ENCODE peak calls at places on chromosomes 5 and 9, in seven cellular contexts. N is omental fat pad, S is GM13976, M is progenitor cell of endocrine pancreas, U is uterus, W is tibial nerve, Z is tibial artery. F is an unnamed sample.

GRCh38 chr9:12718482-12719026 is 25.4 kb downstream of the TYRP1 start:
- DNase-seq in N (no peak), S (no peak), M (no peak), U (no peak), W (no peak), Z (no peak), F (no peak)

GRCh38 chr5:14914603-14915277 is 43.2 kb upstream of the ANKH start:
- DNase-seq in N (no peak), S (no peak), M (no peak), U (no peak), W (no peak), Z (no peak), F (no peak)

GRCh38 chr5:31639488-31640011 is 619 bp downstream of the PDZD2 start:
- DNase-seq in N (no peak), S (no peak), M (peak; percentile 14), U (no peak), W (no peak), Z (no peak), F (no peak)

GRCh38 chr9:99624499-99625233 is 197.0 kb upstream of the NR4A3 start:
- DNase-seq in N (no peak), S (no peak), M (no peak), U (no peak), W (no peak), Z (no peak), F (no peak)

GRCh38 chr5:82176115-82176514 is 102.0 kb downstream of the RPS23 start:
- DNase-seq in N (no peak), S (no peak), M (no peak), U (no peak), W (no peak), Z (no peak), F (no peak)

GRCh38 chr5:146331257-146331822 is 7.3 kb upstream of the POU4F3 start:
- DNase-seq in N (no peak), S (no peak), M (no peak), U (no peak), W (no peak), Z (no peak), F (no peak)

GRCh38 chr9:18566125-18566524 is 92.2 kb downstream of the ADAMTSL1 start:
- DNase-seq in N (no peak), S (no peak), M (no peak), U (no peak), W (no peak), Z (no peak), F (no peak)

GRCh38 chr5:141692533-141692888 is 10.5 kb upstream of the ARAP3 start:
- DNase-seq in N (no peak), S (no peak), M (no peak), U (no peak), W (no peak), Z (no peak), F (peak; percentile 41)

GRCh38 chr9:89865357-89865756 is 260.5 kb downstream of the GADD45G start:
- DNase-seq in N (no peak), S (no peak), M (no peak), U (no peak), W (no peak), Z (peak; percentile 46), F (no peak)

GRCh38 chr5:92703991-92704390 is 877.0 kb downstream of the NR2F1-AS1 start:
- DNase-seq in N (no peak), S (no peak), M (no peak), U (no peak), W (no peak), Z (no peak), F (no peak)

GRCh38 chr9:75602074-75602473 is 288.4 kb upstream of the PCSK5 start:
- DNase-seq in N (no peak), S (no peak), M (no peak), U (no peak), W (no peak), Z (no peak), F (no peak)

GRCh38 chr5:45454114-45454513 is 242.1 kb downstream of the HCN1 start:
- DNase-seq in N (no peak), S (no peak), M (no peak), U (no peak), W (no peak), Z (no peak), F (no peak)

GRCh38 chr9:121839726-121840500 is 188.5 kb downstream of the DAB2IP start:
- DNase-seq in N (no peak), S (peak; percentile 76), M (no peak), U (peak; percentile 11), W (no peak), Z (no peak), F (peak; percentile 67)

GRCh38 chr9:136646827-136647711 is 15.6 kb upstream of the EGFL7 start:
- DNase-seq in N (no peak), S (no peak), M (no peak), U (no peak), W (no peak), Z (no peak), F (no peak)

GRCh38 chr5:3022665-3023064 is 271.2 kb upstream of the IRX2 start:
- DNase-seq in N (no peak), S (no peak), M (no peak), U (no peak), W (no peak), Z (no peak), F (no peak)

GRCh38 chr9:85347541-85347940 is 394.2 kb downstream of the AGTPBP1 start:
- DNase-seq in N (no peak), S (no peak), M (no peak), U (no peak), W (no peak), Z (no peak), F (no peak)

GRCh38 chr5:39523821-39524220 is 99.0 kb upstream of the DAB2 start:
- DNase-seq in N (no peak), S (no peak), M (no peak), U (no peak), W (no peak), Z (no peak), F (no peak)

GRCh38 chr9:101219030-101219429 is 165.8 kb downstream of the BAAT start:
- DNase-seq in N (no peak), S (no peak), M (no peak), U (no peak), W (no peak), Z (no peak), F (no peak)

GRCh38 chr5:61303348-61303747 is 28.7 kb upstream of the ZSWIM6 start:
- DNase-seq in N (no peak), S (peak; percentile 37), M (no peak), U (no peak), W (no peak), Z (no peak), F (no peak)

GRCh38 chr5:30069441-30070263 is 1123.8 kb upstream of the CDH6 start:
- DNase-seq in N (no peak), S (no peak), M (peak; percentile 8), U (no peak), W (no peak), Z (no peak), F (no peak)

GRCh38 chr5:134917070-134917831 is 12.3 kb downstream of the PCBD2 start:
- DNase-seq in N (no peak), S (no peak), M (no peak), U (no peak), W (no peak), Z (no peak), F (peak; percentile 35)

GRCh38 chr5:51347704-51348103 is 35.5 kb upstream of the ISL1 start:
- DNase-seq in N (no peak), S (no peak), M (no peak), U (no peak), W (no peak), Z (no peak), F (no peak)
- TF ChIP-seq CTCF in N (no peak), S (no peak), M (peak; percentile 32), U (no peak), W (no peak), Z (no peak), F (no peak)

GRCh38 chr5:79857692-79858091 is 133.4 kb downstream of the MTX3 start:
- DNase-seq in N (no peak), S (no peak), M (no peak), U (no peak), W (no peak), Z (no peak), F (no peak)

GRCh38 chr5:79858097-79858723 is 132.9 kb downstream of the MTX3 start:
- DNase-seq in N (peak; percentile 93), S (peak; percentile 56), M (peak; percentile 74), U (peak; percentile 78), W (peak; percentile 89), Z (peak; percentile 73), F (peak; percentile 91)

GRCh38 chr5:79864364-79864763 is 126.7 kb downstream of the MTX3 start:
- DNase-seq in N (no peak), S (no peak), M (no peak), U (no peak), W (no peak), Z (no peak), F (no peak)

GRCh38 chr5:79856456-79857055 is 134.5 kb downstream of the MTX3 start:
- DNase-seq in N (no peak), S (no peak), M (no peak), U (no peak), W (no peak), Z (no peak), F (no peak)

DNA sequence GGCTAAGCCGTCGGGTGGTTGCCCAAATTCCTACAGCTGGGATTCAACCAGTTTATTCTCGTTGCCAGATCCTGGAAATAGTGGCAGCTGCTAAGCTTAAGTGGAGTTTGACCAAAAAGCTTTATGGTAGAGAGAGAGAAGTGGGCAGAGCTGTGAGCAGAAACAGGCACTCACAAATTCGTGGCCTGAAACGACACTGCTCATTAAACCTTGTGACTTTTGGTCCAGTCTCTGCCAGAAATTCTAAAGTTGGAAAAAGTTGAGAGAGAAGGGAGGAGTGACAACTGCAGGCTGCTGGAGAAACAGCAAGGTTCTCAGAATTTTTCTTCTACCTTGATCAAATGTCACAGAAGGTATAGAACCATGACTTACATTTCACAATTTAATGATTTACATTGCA is 131.5 kb downstream of the MTX3 start:
- DNase-seq in N (no peak), S (no peak), M (no peak), U (no peak), W (no peak), Z (no peak), F (no peak)
- TF ChIP-seq CTCF in N (no peak), S (no peak), M (no peak), U (peak; percentile 23), W (no peak), Z (no peak), F (no peak)

GRCh38 chr5:163978897-163979296 is 473.5 kb downstream of the MAT2B start:
- DNase-seq in N (no peak), S (no peak), M (no peak), U (no peak), W (no peak), Z (no peak), F (no peak)
- TF ChIP-seq CTCF in N (no peak), S (peak; percentile 17), M (peak; percentile 8), U (no peak), W (no peak), Z (no peak), F (no peak)

GRCh38 chr5:10166392-10166791 is 83.3 kb downstream of the ATPSCKMT start:
- DNase-seq in N (no peak), S (no peak), M (no peak), U (no peak), W (no peak), Z (no peak), F (no peak)

GRCh38 chr5:10173716-10174115 is 76.0 kb downstream of the ATPSCKMT start:
- DNase-seq in N (no peak), S (no peak), M (no peak), U (no peak), W (no peak), Z (no peak), F (no peak)

GRCh38 chr5:10168254-10168653 is 81.4 kb downstream of the ATPSCKMT start:
- DNase-seq in N (no peak), S (no peak), M (no peak), U (no peak), W (no peak), Z (no peak), F (no peak)

GRCh38 chr5:10167806-10168205 is 81.9 kb downstream of the ATPSCKMT start:
- DNase-seq in N (no peak), S (no peak), M (no peak), U (no peak), W (no peak), Z (no peak), F (no peak)

GRCh38 chr5:10172242-10172641 is 77.4 kb downstream of the ATPSCKMT start:
- DNase-seq in N (no peak), S (no peak), M (no peak), U (no peak), W (no peak), Z (no peak), F (no peak)
- TF ChIP-seq CTCF in N (no peak), S (no peak), M (no peak), U (no peak), W (no peak), Z (no peak), F (no peak)

F was measured in activated CD8-positive, alpha-beta T cell treated with anti-CD3 and anti-CD28 coated beads for 36 hours.